ENCODE peak calls at places on chromosomes 12 and 14, in four cellular contexts. One of them, this sample, is unnamed.

GRCh38 chr12:57752668-57753000 is 524 bp upstream of the CDK4 start:
- DNase-seq in HS-5: no peak
- DNase-seq in T47D: no peak
- DNase-seq in NCI-H2081: no peak
- DNase-seq in this sample: no peak

GRCh38 chr14:99612737-99613330 is 8.8 kb upstream of the CCDC85C start:
- DNase-seq in HS-5: no peak
- DNase-seq in T47D: no peak
- DNase-seq in NCI-H2081: no peak
- DNase-seq in this sample: no peak

GRCh38 chr14:68594737-68595380 is 198.0 kb downstream of the ZFP36L1 start:
- DNase-seq in HS-5: no peak
- DNase-seq in T47D: no peak
- DNase-seq in NCI-H2081: no peak
- DNase-seq in this sample: peak; percentile 53

GRCh38 chr12:5034605-5035004 is 9.1 kb upstream of the KCNA5 start:
- DNase-seq in HS-5: no peak
- DNase-seq in T47D: no peak
- DNase-seq in NCI-H2081: no peak
- DNase-seq in this sample: no peak

GRCh38 chr12:31600252-31600651 is 9.3 kb upstream of the DENND5B start:
- DNase-seq in HS-5: no peak
- DNase-seq in T47D: no peak
- DNase-seq in NCI-H2081: no peak
- DNase-seq in this sample: no peak

GRCh38 chr12:18752280-18752920 is 14.5 kb downstream of the CAPZA3 start:
- DNase-seq in HS-5: peak; percentile 94
- DNase-seq in T47D: no peak
- DNase-seq in NCI-H2081: no peak
- DNase-seq in this sample: peak; percentile 7

GRCh38 chr14:65167072-65167645 is 64.8 kb upstream of the MAX start:
- DNase-seq in HS-5: no peak
- DNase-seq in T47D: no peak
- DNase-seq in NCI-H2081: no peak
- DNase-seq in this sample: no peak

GRCh38 chr14:101817511-101818001 is 56.0 kb downstream of the PPP2R5C start:
- DNase-seq in HS-5: no peak
- DNase-seq in T47D: no peak
- DNase-seq in NCI-H2081: no peak
- DNase-seq in this sample: no peak

GRCh38 chr14:104770072-104770579 is 17.2 kb downstream of the SIVA1 start:
- DNase-seq in HS-5: no peak
- DNase-seq in T47D: no peak
- DNase-seq in NCI-H2081: no peak
- DNase-seq in this sample: no peak

GRCh38 chr14:101449114-101449513 is 112.2 kb upstream of the DIO3 start:
- DNase-seq in HS-5: no peak
- DNase-seq in T47D: no peak
- DNase-seq in NCI-H2081: no peak
- DNase-seq in this sample: no peak

This sample was measured in kidney epithelial cell.